ENCODE peak calls at places on chromosomes 16 and 17, in nine cellular contexts. V is Right ventricle myocardium inferior, Y is GM12878, Q is upper lobe of left lung, R is T-helper 17 cell, H is left cardiac atrium, W is sciatic nerve, C is T-cell, L is Right ventricle myocardium superior. A is an unnamed sample.

GRCh38 chr17:43732961-43733360 is 25.6 kb downstream of the SOST start:
- ATAC-seq in V (no peak), Y (no peak), Q (no peak), R (no peak), H (no peak), W (no peak), C (no peak), L (no peak), A (no peak)

GRCh38 chr17:38578641-38579480 is 26.9 kb downstream of the SRCIN1 start:
- ATAC-seq in V (no peak), Y (no peak), Q (no peak), R (no peak), H (peak; percentile 10), W (no peak), C (no peak), L (no peak), A (no peak)

GRCh38 chr17:511833-512251 is 159.2 kb upstream of the RPH3AL start:
- ATAC-seq in V (no peak), Y (no peak), Q (no peak), R (no peak), H (peak; percentile 34), W (peak; percentile 32), C (no peak), L (peak; percentile 40), A (no peak)

GRCh38 chr16:24858219-24859041 is 12.7 kb downstream of the SLC5A11 start:
- ATAC-seq in V (no peak), Y (peak; percentile 66), Q (peak; percentile 27), R (no peak), H (peak; percentile 51), W (peak; percentile 45), C (no peak), L (peak; percentile 45), A (no peak)

GRCh38 chr17:34584805-34585416 is 5.5 kb downstream of the TMEM132E start:
- ATAC-seq in V (peak; percentile 14), Y (no peak), Q (peak; percentile 35), R (no peak), H (no peak), W (no peak), C (peak; percentile 33), L (no peak), A (peak; percentile 13)

GRCh38 chr16:75996491-75996890 is 270.2 kb upstream of the CPHXL start:
- ATAC-seq in V (no peak), Y (no peak), Q (no peak), R (no peak), H (no peak), W (no peak), C (no peak), L (no peak), A (no peak)

GRCh38 chr17:31595666-31596381 is 204.3 kb downstream of the RAB11FIP4 start:
- ATAC-seq in V (no peak), Y (peak; percentile 11), Q (no peak), R (no peak), H (peak; percentile 17), W (peak; percentile 25), C (no peak), L (no peak), A (no peak)

GRCh38 chr16:85879975-85880831 is 18.8 kb upstream of the IRF8 start:
- ATAC-seq in V (no peak), Y (peak; percentile 91), Q (no peak), R (no peak), H (no peak), W (no peak), C (no peak), L (no peak), A (peak; percentile 79)

GRCh38 chr16:2829501-2830354 is at the start of gene ZG16B:
- ATAC-seq in V (no peak), Y (peak; percentile 62), Q (no peak), R (no peak), H (no peak), W (no peak), C (no peak), L (peak; percentile 12), A (peak; percentile 29)

GRCh38 chr16:1094601-1095449 is 1.2 kb downstream of the C1QTNF8 start:
- ATAC-seq in V (no peak), Y (peak; percentile 35), Q (no peak), R (no peak), H (no peak), W (no peak), C (no peak), L (no peak), A (no peak)

GRCh38 chr16:19393226-19394074 is 24.2 kb upstream of the TMC5 start:
- ATAC-seq in V (no peak), Y (no peak), Q (peak; percentile 58), R (no peak), H (peak; percentile 39), W (no peak), C (no peak), L (no peak), A (no peak)

GRCh38 chr17:40035162-40035559 is 19.0 kb downstream of the MED24 start:
- ATAC-seq in V (no peak), Y (no peak), Q (no peak), R (no peak), H (no peak), W (no peak), C (no peak), L (no peak), A (no peak)

GRCh38 chr17:9144502-9145233 is 123.4 kb downstream of the NTN1 start:
- ATAC-seq in V (no peak), Y (no peak), Q (no peak), R (no peak), H (no peak), W (no peak), C (no peak), L (no peak), A (no peak)

GRCh38 chr17:64354824-64355535 is 35.7 kb downstream of the PECAM1 start:
- ATAC-seq in V (peak; percentile 42), Y (no peak), Q (no peak), R (no peak), H (peak; percentile 2), W (peak; percentile 61), C (no peak), L (peak; percentile 32), A (no peak)

GRCh38 chr16:67935096-67935401 is 1.6 kb downstream of the PSMB10 start:
- ATAC-seq in V (peak; percentile 0), Y (no peak), Q (no peak), R (no peak), H (peak; percentile 2), W (peak; percentile 13), C (no peak), L (peak; percentile 6), A (no peak)

GRCh38 chr16:26569793-26570192 is 496.9 kb upstream of the C16orf82 start:
- ATAC-seq in V (no peak), Y (peak; percentile 40), Q (no peak), R (no peak), H (no peak), W (no peak), C (no peak), L (no peak), A (no peak)

A was measured in stimulated activated memory B cell treated with anti-CD40 and anti-IgM and Interleukin-4, amounts not matched to agents 10 μg/mL and 1 μg/mL and 100 μg/mL, for 72 hours.